ENCODE peak calls at places on chromosomes 1 and 21, in nine cellular contexts. G is nephron progenitor cell, U is mesothelial cell of epicardium, D is dorsolateral prefrontal cortex, Z is fibroblast of mammary gland, H is AG04450, P is H9, J is uterus, N is AG04449. Y is an unnamed sample.

GRCh38 chr1:109877776-109878175 is 32.9 kb upstream of the CSF1 start:
- DNase-seq in P (no peak), Z (no peak), N (no peak), G (no peak), U (no peak), H (no peak), D (no peak), J (no peak), Y (no peak)

GRCh38 chr1:10143961-10144485 is 66.3 kb upstream of the KIF1B start:
- DNase-seq in N (no peak), H (no peak), D (no peak), Z (no peak), G (no peak), U (no peak), J (no peak), P (no peak), Y (no peak)

GRCh38 chr1:167515893-167516321 is 2.4 kb downstream of the CD247 start:
- DNase-seq in D (no peak), P (no peak), Z (no peak), U (no peak), G (no peak), N (no peak), J (no peak), H (no peak), Y (no peak)

GRCh38 chr1:210726621-210727020 is 397.9 kb downstream of the HHAT start:
- DNase-seq in N (no peak), J (no peak), Z (peak; percentile 5), H (peak; percentile 2), P (peak; percentile 50), G (peak; percentile 81), D (no peak), U (peak; percentile 31), Y (peak; percentile 4)

GRCh38 chr1:230966358-230966873 is 12.2 kb downstream of the TTC13 start:
- DNase-seq in N (no peak), Z (no peak), J (no peak), H (no peak), P (no peak), G (no peak), D (no peak), U (no peak), Y (no peak)

GRCh38 chr1:207831517-207832327 is 79.2 kb downstream of the CD34 start:
- DNase-seq in G (no peak), D (no peak), P (no peak), Z (peak; percentile 53), J (no peak), U (no peak), N (no peak), H (no peak), Y (no peak)

GRCh38 chr1:43796111-43796581 is 88.8 kb downstream of the ST3GAL3 start:
- DNase-seq in U (no peak), P (no peak), J (no peak), N (no peak), Z (peak; percentile 64), G (no peak), D (no peak), H (no peak), Y (no peak)

GRCh38 chr1:210250998-210251679 is 18.5 kb downstream of the SERTAD4 start:
- DNase-seq in J (peak; percentile 45), U (no peak), H (no peak), G (peak; percentile 67), Z (no peak), D (peak; percentile 80), N (no peak), P (peak; percentile 89), Y (no peak)

GRCh38 chr1:17588048-17588781 is 48.7 kb downstream of the ARHGEF10L start:
- DNase-seq in J (no peak), H (no peak), U (no peak), Z (peak; percentile 48), G (peak; percentile 56), D (no peak), P (peak; percentile 77), N (no peak), Y (peak; percentile 11)

GRCh38 chr1:172903581-172904220 is 147.0 kb downstream of the TNFSF18 start:
- DNase-seq in G (no peak), D (no peak), Z (peak; percentile 63), N (no peak), U (no peak), P (no peak), H (no peak), J (no peak), Y (peak; percentile 69)

GRCh38 chr1:79777481-79778219 is 771.1 kb upstream of the ADGRL4 start:
- DNase-seq in P (no peak), Z (no peak), H (no peak), N (no peak), U (no peak), D (no peak), G (no peak), J (no peak), Y (no peak)

GRCh38 chr1:52022133-52022532 is 11.5 kb downstream of the KTI12 start:
- DNase-seq in U (no peak), G (no peak), P (no peak), Z (no peak), D (no peak), N (no peak), H (no peak), J (no peak), Y (no peak)

GRCh38 chr1:19442150-19443096 is 42.9 kb downstream of the CAPZB start:
- DNase-seq in J (no peak), Z (peak; percentile 64), H (no peak), P (no peak), N (no peak), D (no peak), U (no peak), G (no peak), Y (no peak)

GRCh38 chr1:172373864-172374263 is 46.6 kb upstream of the C1orf105 start:
- DNase-seq in H (no peak), J (no peak), Z (peak; percentile 75), G (no peak), P (no peak), U (no peak), N (no peak), D (no peak), Y (no peak)

GRCh38 chr1:37064059-37064458 is 29.7 kb upstream of the GRIK3 start:
- DNase-seq in U (no peak), D (no peak), H (no peak), P (no peak), G (no peak), J (no peak), N (no peak), Z (no peak), Y (no peak)

GRCh38 chr1:21547876-21548275 is 38.7 kb downstream of the ALPL start:
- DNase-seq in D (no peak), J (no peak), H (no peak), U (no peak), P (no peak), N (no peak), G (no peak), Z (no peak), Y (no peak)

GRCh38 chr1:53381790-53382401 is 54.0 kb upstream of the LRP8 start:
- DNase-seq in J (no peak), Z (peak; percentile 66), H (peak; percentile 13), U (no peak), G (no peak), P (no peak), N (no peak), D (no peak), Y (no peak)

DNA sequence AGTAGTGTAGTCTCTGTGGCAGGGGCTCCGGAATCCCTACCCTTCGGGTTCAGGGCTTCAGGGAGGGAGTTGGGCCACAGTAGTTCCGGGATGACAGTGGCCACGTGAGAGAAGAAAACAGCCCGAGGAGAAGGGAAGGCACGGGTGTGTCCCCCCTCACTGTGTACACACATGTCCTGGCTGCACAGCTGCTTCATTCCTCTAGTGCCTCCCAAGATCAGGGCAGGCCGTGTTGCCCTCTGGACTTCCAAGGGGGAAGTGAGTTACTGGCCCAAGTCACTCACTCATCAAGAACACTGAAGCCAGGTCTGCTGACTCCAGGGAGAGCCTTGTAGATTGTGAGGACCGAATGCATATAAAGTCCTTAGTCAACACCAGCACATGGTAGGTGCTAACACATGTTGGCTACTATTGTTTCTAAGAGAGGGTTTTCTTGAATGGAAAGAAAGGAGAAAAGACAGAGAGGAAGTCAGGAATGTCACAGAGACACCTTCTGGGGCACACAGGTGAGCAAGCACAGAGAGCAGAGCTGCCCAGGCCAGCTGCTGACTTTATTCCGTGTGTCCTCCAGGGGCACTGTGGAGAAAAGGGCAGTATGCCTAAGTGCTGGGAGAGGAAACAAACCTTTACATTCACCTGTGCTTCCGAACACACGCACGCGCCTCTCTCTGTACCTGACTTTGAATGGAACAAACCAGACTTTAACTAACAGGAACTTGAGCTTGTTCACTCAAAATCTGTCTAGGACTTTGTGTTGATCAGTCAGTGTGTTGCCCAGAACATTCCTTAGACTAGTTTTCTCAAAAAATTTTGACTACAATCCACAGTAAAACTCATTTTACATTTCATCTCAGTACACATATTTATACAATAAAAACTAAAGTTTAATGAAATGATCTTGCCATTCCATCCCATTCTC is 40.0 kb downstream of the LHX4 start:
- DNase-seq in J (no peak), H (no peak), D (no peak), N (no peak), U (no peak), G (no peak), Z (no peak), P (peak; percentile 67), Y (no peak)
- TF ChIP-seq CTCF in J (no peak), H (peak; percentile 56), D (no peak), N (peak; percentile 53), U (no peak), G (peak; percentile 8), Z (peak; percentile 29), P (peak; percentile 61), Y (peak; percentile 29)

DNA sequence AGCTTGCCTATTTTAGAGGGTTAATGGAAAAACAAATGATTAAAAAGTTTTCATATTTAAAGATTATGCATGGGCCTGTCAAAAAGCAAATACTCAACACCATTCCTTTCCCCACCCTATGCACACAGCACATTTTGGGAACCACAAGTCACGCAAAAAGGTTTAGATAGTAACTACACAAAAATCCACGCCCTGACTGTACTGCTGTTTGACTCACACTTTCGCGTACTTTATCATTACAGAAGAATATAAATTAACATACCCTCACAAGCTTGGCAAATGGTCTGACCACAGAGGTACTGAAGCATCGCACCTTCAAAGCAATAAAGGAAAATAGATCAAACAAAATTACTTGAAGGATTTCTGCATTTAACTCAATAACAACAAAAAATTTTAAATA is 1.4 kb downstream of the ATP5PO start:
- DNase-seq in U (no peak), N (no peak), H (no peak), Z (no peak), P (no peak), D (no peak), J (no peak), G (no peak), Y (no peak)
- TF ChIP-seq CTCF in U (no peak), N (no peak), H (no peak), Z (no peak), P (no peak), D (no peak), J (no peak), G (no peak), Y (no peak)

DNA sequence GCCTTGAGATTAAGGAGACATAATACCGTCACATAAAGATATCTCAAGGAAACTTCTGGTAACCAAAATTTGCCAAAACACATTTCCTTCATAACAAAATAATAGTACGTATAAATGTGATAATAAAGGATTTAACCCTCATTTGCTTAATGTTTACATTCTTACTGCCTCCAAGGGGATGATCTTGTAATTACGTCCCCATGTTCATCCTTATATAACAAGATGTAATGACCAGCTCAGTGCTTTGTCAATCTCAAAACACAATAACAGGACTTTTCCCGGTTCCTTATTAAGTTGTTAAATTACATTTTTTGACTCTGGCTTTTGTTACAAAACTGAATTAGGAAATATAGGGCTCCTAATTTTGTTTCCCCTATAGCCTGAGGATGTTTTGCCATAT is 41.3 kb upstream of the UHMK1 start:
- DNase-seq in H (no peak), G (no peak), D (no peak), J (no peak), U (no peak), P (no peak), N (no peak), Z (no peak), Y (no peak)
- TF ChIP-seq CTCF in H (peak; percentile 5), G (no peak), D (no peak), J (no peak), U (no peak), P (peak; percentile 19), N (no peak), Z (no peak), Y (no peak)

GRCh38 chr1:32413507-32414185 is 19.4 kb upstream of the BSDC1 start:
- DNase-seq in N (no peak), D (no peak), H (no peak), Z (peak; percentile 66), U (no peak), J (no peak), P (peak; percentile 71), G (peak; percentile 34), Y (peak; percentile 67)
- TF ChIP-seq CTCF in N (peak; percentile 66), D (peak; percentile 64), H (peak; percentile 83), Z (peak; percentile 81), U (peak; percentile 40), J (peak; percentile 58), P (peak; percentile 87), G (peak; percentile 36), Y (peak; percentile 78)